ENCODE peak calls at places on chromosomes 11 and 22, in six cellular contexts. One of them, this sample, is unnamed.

GRCh38 chr11:91804057-91804456 is 420.6 kb upstream of the FAT3 start:
- DNase-seq in stomach: no peak
- DNase-seq in sigmoid colon: no peak
- DNase-seq in HCT116: no peak
- DNase-seq in transverse colon: no peak
- DNase-seq in upper lobe of left lung: no peak
- DNase-seq in this sample: no peak

GRCh38 chr11:20541503-20541902 is 57.9 kb upstream of the SLC6A5 start:
- DNase-seq in sigmoid colon: no peak
- DNase-seq in HCT116: no peak
- DNase-seq in stomach: no peak
- DNase-seq in transverse colon: no peak
- DNase-seq in upper lobe of left lung: no peak
- DNase-seq in this sample: no peak

GRCh38 chr22:50545522-50546325 is at the start of gene KLHDC7B:
- DNase-seq in transverse colon: no peak
- DNase-seq in upper lobe of left lung: no peak
- DNase-seq in sigmoid colon: no peak
- DNase-seq in HCT116: no peak
- DNase-seq in stomach: no peak
- DNase-seq in this sample: peak

GRCh38 chr11:86214710-86215109 is 29.8 kb upstream of the EED start:
- DNase-seq in transverse colon: no peak
- DNase-seq in sigmoid colon: no peak
- DNase-seq in HCT116: no peak
- DNase-seq in upper lobe of left lung: no peak
- DNase-seq in stomach: no peak
- DNase-seq in this sample: no peak

GRCh38 chr11:134652586-134653255 is 240.7 kb upstream of the B3GAT1 start:
- DNase-seq in transverse colon: no peak
- DNase-seq in upper lobe of left lung: no peak
- DNase-seq in sigmoid colon: peak
- DNase-seq in stomach: peak
- DNase-seq in HCT116: no peak
- DNase-seq in this sample: no peak

GRCh38 chr11:33043221-33043833 is 4.0 kb downstream of the TCP11L1 start:
- DNase-seq in stomach: no peak
- DNase-seq in sigmoid colon: no peak
- DNase-seq in upper lobe of left lung: no peak
- DNase-seq in transverse colon: no peak
- DNase-seq in HCT116: no peak
- DNase-seq in this sample: no peak

GRCh38 chr11:63536669-63537292 is at the start of gene PLAAT4:
- DNase-seq in HCT116: no peak
- DNase-seq in upper lobe of left lung: peak
- DNase-seq in transverse colon: peak
- DNase-seq in stomach: peak
- DNase-seq in sigmoid colon: peak
- DNase-seq in this sample: no peak

GRCh38 chr22:37303821-37304274 is 21.5 kb downstream of the CYTH4 start:
- DNase-seq in transverse colon: no peak
- DNase-seq in sigmoid colon: no peak
- DNase-seq in HCT116: peak
- DNase-seq in upper lobe of left lung: peak
- DNase-seq in stomach: no peak
- DNase-seq in this sample: peak

GRCh38 chr11:117842131-117842941 is 17.8 kb upstream of the FXYD2 start:
- DNase-seq in transverse colon: no peak
- DNase-seq in stomach: peak
- DNase-seq in upper lobe of left lung: peak
- DNase-seq in sigmoid colon: peak
- DNase-seq in HCT116: no peak
- DNase-seq in this sample: peak

GRCh38 chr22:39349967-39350802 is at the start of gene SYNGR1:
- DNase-seq in upper lobe of left lung: no peak
- DNase-seq in HCT116: no peak
- DNase-seq in sigmoid colon: no peak
- DNase-seq in transverse colon: no peak
- DNase-seq in stomach: peak
- DNase-seq in this sample: no peak

GRCh38 chr11:97962758-97963157 is 1058.0 kb upstream of the CNTN5 start:
- DNase-seq in HCT116: no peak
- DNase-seq in upper lobe of left lung: no peak
- DNase-seq in sigmoid colon: no peak
- DNase-seq in transverse colon: no peak
- DNase-seq in stomach: no peak
- DNase-seq in this sample: no peak

GRCh38 chr11:97961431-97961830 is 1059.3 kb upstream of the CNTN5 start:
- DNase-seq in sigmoid colon: no peak
- DNase-seq in HCT116: no peak
- DNase-seq in stomach: no peak
- DNase-seq in transverse colon: no peak
- DNase-seq in upper lobe of left lung: no peak
- DNase-seq in this sample: no peak

GRCh38 chr11:97964332-97965004 is 1056.3 kb upstream of the CNTN5 start:
- DNase-seq in upper lobe of left lung: no peak
- DNase-seq in HCT116: no peak
- DNase-seq in transverse colon: no peak
- DNase-seq in sigmoid colon: no peak
- DNase-seq in stomach: no peak
- DNase-seq in this sample: no peak

GRCh38 chr11:97965849-97966646 is 1054.7 kb upstream of the CNTN5 start:
- DNase-seq in upper lobe of left lung: no peak
- DNase-seq in transverse colon: no peak
- DNase-seq in sigmoid colon: no peak
- DNase-seq in HCT116: no peak
- DNase-seq in stomach: no peak
- DNase-seq in this sample: no peak

GRCh38 chr11:97963528-97964331 is 1057.0 kb upstream of the CNTN5 start:
- DNase-seq in HCT116: no peak
- DNase-seq in sigmoid colon: no peak
- DNase-seq in upper lobe of left lung: no peak
- DNase-seq in transverse colon: no peak
- DNase-seq in stomach: no peak
- DNase-seq in this sample: no peak
- TF ChIP-seq POLR2AphosphoS5 in HCT116: no peak
- TF ChIP-seq POLR2AphosphoS5 in sigmoid colon: no peak
- TF ChIP-seq POLR2AphosphoS5 in upper lobe of left lung: no peak
- TF ChIP-seq POLR2AphosphoS5 in transverse colon: no peak
- TF ChIP-seq POLR2AphosphoS5 in stomach: no peak
- TF ChIP-seq POLR2AphosphoS5 in this sample: no peak

GRCh38 chr11:99197477-99197876 is 176.7 kb downstream of the CNTN5 start:
- DNase-seq in upper lobe of left lung: no peak
- DNase-seq in transverse colon: no peak
- DNase-seq in sigmoid colon: no peak
- DNase-seq in stomach: no peak
- DNase-seq in HCT116: no peak
- DNase-seq in this sample: no peak
- H3K27ac ChIP-seq in upper lobe of left lung: no peak
- H3K27ac ChIP-seq in transverse colon: no peak
- H3K27ac ChIP-seq in sigmoid colon: no peak
- H3K27ac ChIP-seq in stomach: no peak
- H3K27ac ChIP-seq in HCT116: no peak
- H3K27ac ChIP-seq in this sample: no peak

GRCh38 chr11:19116971-19117759 is at the start of gene ZDHHC13:
- DNase-seq in stomach: peak
- DNase-seq in sigmoid colon: peak
- DNase-seq in upper lobe of left lung: peak
- DNase-seq in transverse colon: peak
- DNase-seq in HCT116: peak
- DNase-seq in this sample: peak
- TF ChIP-seq CTCF in stomach: no peak
- TF ChIP-seq CTCF in sigmoid colon: no peak
- TF ChIP-seq CTCF in upper lobe of left lung: no peak
- TF ChIP-seq CTCF in transverse colon: no peak
- TF ChIP-seq CTCF in HCT116: peak
- TF ChIP-seq CTCF in this sample: peak

DNA sequence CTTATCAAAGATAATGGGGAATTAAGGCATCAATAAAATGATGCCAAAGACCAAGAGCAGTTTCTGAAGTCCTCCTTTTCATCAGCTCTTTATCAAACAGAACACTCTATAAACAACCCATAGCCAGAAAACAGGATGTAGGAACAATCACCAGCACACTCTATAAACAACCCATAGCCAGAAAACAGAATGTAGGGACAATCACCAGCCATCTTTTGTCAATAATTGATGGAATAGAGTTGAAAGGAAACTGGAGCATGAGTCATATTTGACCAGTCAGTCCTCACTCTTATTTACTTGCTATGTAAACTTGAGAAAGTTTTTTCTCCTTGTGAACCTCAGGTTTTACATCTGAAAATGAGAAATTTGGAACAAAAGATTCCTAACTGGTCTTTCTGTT is 10.0 kb downstream of the MS4A2 start:
- DNase-seq in HCT116: no peak
- DNase-seq in upper lobe of left lung: no peak
- DNase-seq in transverse colon: no peak
- DNase-seq in sigmoid colon: no peak
- DNase-seq in stomach: no peak
- DNase-seq in this sample: no peak
- TF ChIP-seq POLR2AphosphoS5 in HCT116: no peak
- TF ChIP-seq POLR2AphosphoS5 in upper lobe of left lung: no peak
- TF ChIP-seq POLR2AphosphoS5 in transverse colon: no peak
- TF ChIP-seq POLR2AphosphoS5 in sigmoid colon: no peak
- TF ChIP-seq POLR2AphosphoS5 in stomach: no peak
- TF ChIP-seq POLR2AphosphoS5 in this sample: no peak

GRCh38 chr22:23767673-23768548 is at the start of gene CHCHD10:
- DNase-seq in sigmoid colon: peak
- DNase-seq in transverse colon: peak
- DNase-seq in HCT116: peak
- DNase-seq in upper lobe of left lung: peak
- DNase-seq in stomach: peak
- DNase-seq in this sample: peak
- H3K27ac ChIP-seq in sigmoid colon: peak
- H3K27ac ChIP-seq in transverse colon: peak
- H3K27ac ChIP-seq in HCT116: peak
- H3K27ac ChIP-seq in upper lobe of left lung: peak
- H3K27ac ChIP-seq in stomach: peak
- H3K27ac ChIP-seq in this sample: peak

GRCh38 chr11:97019305-97019704 is 629.5 kb downstream of the JRKL start:
- DNase-seq in HCT116: no peak
- DNase-seq in upper lobe of left lung: no peak
- DNase-seq in transverse colon: no peak
- DNase-seq in stomach: no peak
- DNase-seq in sigmoid colon: no peak
- DNase-seq in this sample: no peak

GRCh38 chr11:97015327-97015726 is 625.5 kb downstream of the JRKL start:
- DNase-seq in HCT116: no peak
- DNase-seq in transverse colon: no peak
- DNase-seq in sigmoid colon: no peak
- DNase-seq in upper lobe of left lung: no peak
- DNase-seq in stomach: no peak
- DNase-seq in this sample: no peak

GRCh38 chr11:97022942-97023341 is 633.1 kb downstream of the JRKL start:
- DNase-seq in sigmoid colon: no peak
- DNase-seq in transverse colon: no peak
- DNase-seq in upper lobe of left lung: no peak
- DNase-seq in HCT116: no peak
- DNase-seq in stomach: no peak
- DNase-seq in this sample: no peak

DNA sequence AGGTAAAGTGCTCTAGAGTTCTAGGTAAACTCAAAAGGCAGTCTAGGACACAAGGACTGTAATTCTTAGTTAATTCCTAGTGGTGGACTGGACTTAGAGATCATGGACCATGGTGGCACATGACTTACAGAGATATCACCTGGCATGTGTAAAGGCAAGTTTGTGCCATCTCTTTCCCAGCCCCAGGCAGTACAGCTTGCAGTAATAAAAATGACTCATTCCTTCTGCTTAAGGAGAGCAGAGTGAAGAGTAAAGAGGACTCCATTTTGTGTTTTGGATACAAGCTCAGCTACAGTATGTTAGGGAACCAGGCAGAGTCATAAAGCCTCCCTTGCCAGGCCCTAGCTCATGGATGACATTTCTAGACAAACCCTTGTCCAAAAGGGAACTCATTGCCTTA is 629.9 kb downstream of the JRKL start:
- DNase-seq in stomach: no peak
- DNase-seq in transverse colon: no peak
- DNase-seq in upper lobe of left lung: no peak
- DNase-seq in HCT116: no peak
- DNase-seq in sigmoid colon: no peak
- DNase-seq in this sample: no peak
- TF ChIP-seq CTCF in stomach: no peak
- TF ChIP-seq CTCF in transverse colon: no peak
- TF ChIP-seq CTCF in upper lobe of left lung: no peak
- TF ChIP-seq CTCF in HCT116: no peak
- TF ChIP-seq CTCF in sigmoid colon: no peak
- TF ChIP-seq CTCF in this sample: no peak

GRCh38 chr11:43547411-43547718 is 133.2 kb upstream of the HSD17B12 start:
- DNase-seq in transverse colon: no peak
- DNase-seq in HCT116: no peak
- DNase-seq in sigmoid colon: no peak
- DNase-seq in upper lobe of left lung: no peak
- DNase-seq in stomach: peak
- DNase-seq in this sample: no peak

GRCh38 chr11:43549624-43550023 is 130.9 kb upstream of the HSD17B12 start:
- DNase-seq in transverse colon: no peak
- DNase-seq in upper lobe of left lung: no peak
- DNase-seq in sigmoid colon: no peak
- DNase-seq in HCT116: no peak
- DNase-seq in stomach: no peak
- DNase-seq in this sample: no peak

GRCh38 chr11:43548921-43549320 is 131.6 kb upstream of the HSD17B12 start:
- DNase-seq in stomach: no peak
- DNase-seq in sigmoid colon: no peak
- DNase-seq in HCT116: no peak
- DNase-seq in upper lobe of left lung: no peak
- DNase-seq in transverse colon: no peak
- DNase-seq in this sample: no peak

GRCh38 chr11:43546561-43547410 is 133.8 kb upstream of the HSD17B12 start:
- DNase-seq in stomach: peak
- DNase-seq in transverse colon: no peak
- DNase-seq in upper lobe of left lung: no peak
- DNase-seq in HCT116: no peak
- DNase-seq in sigmoid colon: no peak
- DNase-seq in this sample: no peak

DNA sequence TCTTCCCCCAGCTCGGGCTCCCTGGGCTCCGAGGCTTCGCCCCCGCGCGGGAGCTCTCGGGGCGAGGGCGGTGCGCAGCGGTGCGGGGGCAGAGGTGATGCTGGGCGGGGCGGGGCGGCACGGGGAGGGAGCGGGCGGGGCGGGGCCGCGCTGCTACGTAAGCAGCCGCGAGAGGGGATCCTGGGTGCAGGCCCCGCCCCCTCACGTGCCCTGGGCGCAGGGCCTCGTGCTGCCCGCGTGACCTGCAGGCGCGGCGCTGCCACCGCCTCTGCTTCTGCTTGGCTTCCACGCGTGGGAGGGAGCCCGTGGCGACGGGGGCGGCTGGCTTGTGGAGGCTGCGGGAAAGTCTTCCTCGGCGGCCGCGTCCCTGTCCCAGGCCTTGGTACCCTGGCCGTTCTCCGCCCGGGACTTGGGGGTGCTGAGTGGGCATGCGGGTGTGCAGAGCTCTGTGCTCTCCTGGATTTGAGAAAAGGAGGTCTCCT is 132.6 kb upstream of the HSD17B12 start:
- DNase-seq in upper lobe of left lung: no peak
- DNase-seq in sigmoid colon: no peak
- DNase-seq in transverse colon: no peak
- DNase-seq in stomach: peak
- DNase-seq in HCT116: no peak
- DNase-seq in this sample: no peak
- TF ChIP-seq POLR2AphosphoS5 in upper lobe of left lung: no peak
- TF ChIP-seq POLR2AphosphoS5 in sigmoid colon: no peak
- TF ChIP-seq POLR2AphosphoS5 in transverse colon: no peak
- TF ChIP-seq POLR2AphosphoS5 in stomach: peak
- TF ChIP-seq POLR2AphosphoS5 in HCT116: no peak
- TF ChIP-seq POLR2AphosphoS5 in this sample: no peak

This sample was measured in HL-60.